ENCODE peak calls at places on chromosomes 16 and 17, in six cellular contexts. L is non-pigmented ciliary epithelial cell; S is central memory CD4-positive, alpha-beta T cell; N is GM23248; C is kidney epithelial cell; Y is C1 segment of cervical spinal cord. R is an unnamed sample.

GRCh38 chr17:78491236-78492115 is 85.7 kb downstream of the DNAH17 start:
- DNase-seq in L (no peak), Y (no peak), N (no peak), C (no peak), S (no peak), R (no peak)

GRCh38 chr17:65345261-65346060 is 208.3 kb downstream of the RGS9 start:
- DNase-seq in N (no peak), S (no peak), C (no peak), L (peak), Y (no peak), R (no peak)

GRCh38 chr16:720507-720989 is 398 bp upstream of the ANTKMT start:
- DNase-seq in Y (peak), L (no peak), S (no peak), C (no peak), N (peak), R (peak)

GRCh38 chr17:12691173-12691572 is 25.5 kb downstream of the MYOCD start:
- DNase-seq in L (no peak), Y (no peak), C (no peak), S (no peak), N (peak), R (no peak)

GRCh38 chr16:68272501-68273209 is 8.3 kb downstream of the SLC7A6 start:
- DNase-seq in Y (no peak), C (no peak), N (no peak), L (no peak), S (peak), R (no peak)

GRCh38 chr17:54085934-54086333 is 263.2 kb downstream of the KIF2B start:
- DNase-seq in L (no peak), S (no peak), N (no peak), Y (no peak), C (no peak), R (no peak)

GRCh38 chr16:83888672-83889044 is 10.3 kb upstream of the MLYCD start:
- DNase-seq in L (no peak), N (no peak), C (no peak), Y (no peak), S (no peak), R (no peak)

GRCh38 chr16:16149710-16150116 is 73.6 kb downstream of the ABCC6 start:
- DNase-seq in Y (no peak), C (no peak), S (no peak), N (no peak), L (no peak), R (no peak)

GRCh38 chr17:9406046-9406631 is 169.5 kb downstream of the STX8 start:
- DNase-seq in C (no peak), L (no peak), Y (no peak), S (no peak), N (peak), R (no peak)

GRCh38 chr17:57980522-57980921 is 7.5 kb downstream of the VEZF1 start:
- DNase-seq in L (no peak), S (no peak), N (no peak), Y (no peak), C (no peak), R (no peak)

GRCh38 chr16:81668243-81669097 is 110.6 kb upstream of the PLCG2 start:
- DNase-seq in L (no peak), C (no peak), Y (no peak), S (no peak), N (peak), R (no peak)

GRCh38 chr16:14302399-14303181 is 231.5 kb downstream of the MRTFB start:
- DNase-seq in C (no peak), L (no peak), N (peak), Y (peak), S (no peak), R (peak)

GRCh38 chr16:28531777-28532744 is 6.7 kb downstream of the NUPR1 start:
- DNase-seq in N (peak), C (no peak), S (no peak), Y (no peak), L (no peak), R (no peak)

GRCh38 chr17:21742326-21742725 is 50.0 kb downstream of the KCNJ18 start:
- DNase-seq in N (no peak), L (no peak), S (no peak), Y (no peak), C (no peak), R (no peak)

GRCh38 chr16:84024854-84025253 is 17.7 kb downstream of the SLC38A8 start:
- DNase-seq in L (peak), S (no peak), C (no peak), N (peak), Y (no peak), R (no peak)

GRCh38 chr16:2990891-2991290 is 10.6 kb upstream of the PKMYT1 start:
- DNase-seq in S (no peak), L (no peak), Y (no peak), C (no peak), N (no peak), R (no peak)

GRCh38 chr17:9684955-9685621 is 39.8 kb downstream of the USP43 start:
- DNase-seq in C (no peak), N (peak), Y (no peak), S (no peak), L (no peak), R (no peak)

GRCh38 chr17:80361495-80362220 is 53.3 kb upstream of the ENDOV start:
- DNase-seq in C (no peak), N (peak), Y (no peak), L (no peak), S (no peak), R (no peak)

GRCh38 chr16:23836404-23837291 is 865 bp downstream of the PRKCB start:
- DNase-seq in C (no peak), Y (peak), L (no peak), N (no peak), S (peak), R (peak)

GRCh38 chr17:7136266-7136877 is 21.8 kb upstream of the ASGR2 start:
- DNase-seq in N (peak), L (peak), S (peak), C (peak), Y (peak), R (peak)

GRCh38 chr16:8848939-8849391 is 19.8 kb downstream of the CARHSP1 start:
- DNase-seq in L (no peak), Y (no peak), C (no peak), N (peak), S (no peak), R (no peak)

GRCh38 chr17:78430892-78431691 is 52.6 kb downstream of the PGS1 start:
- DNase-seq in Y (no peak), N (peak), L (no peak), C (no peak), S (no peak), R (no peak)

GRCh38 chr16:66878067-66878466 is 2.2 kb upstream of the PDP2 start:
- DNase-seq in N (peak), S (no peak), C (no peak), L (no peak), Y (no peak), R (no peak)

GRCh38 chr16:20114356-20114755 is 40.7 kb upstream of the GPR139 start:
- DNase-seq in Y (no peak), C (no peak), N (peak), L (no peak), S (no peak), R (no peak)

GRCh38 chr17:82250868-82251500 is 22.1 kb downstream of the SLC16A3 start:
- DNase-seq in L (no peak), Y (no peak), S (no peak), C (no peak), N (no peak), R (no peak)